ENCODE peak calls at places on chromosome 18, in eight cellular contexts. X is heart left ventricle, O is tibial nerve, C is K562, A is GM12878, B is A549, V is breast epithelium, Q is ovary. E is an unnamed sample.

GRCh38 chr18:41771971-41772370 is 183.1 kb upstream of the PIK3C3 start:
- DNase-seq in X (no peak), O (no peak), C (no peak), A (no peak), B (no peak), V (no peak), Q (no peak), E (no peak)

GRCh38 chr18:49161627-49162026 is 210.9 kb upstream of the SMAD7 start:
- DNase-seq in X (no peak), O (no peak), C (no peak), A (peak), B (no peak), V (no peak), Q (no peak), E (no peak)

GRCh38 chr18:64692826-64693225 is 543.9 kb upstream of the LINC00305 start:
- DNase-seq in X (no peak), O (no peak), C (no peak), A (no peak), B (no peak), V (no peak), Q (no peak), E (no peak)

GRCh38 chr18:8778824-8779223 is 73.5 kb downstream of the MTCL1 start:
- DNase-seq in X (no peak), O (no peak), C (no peak), A (no peak), B (no peak), V (no peak), Q (no peak), E (no peak)

GRCh38 chr18:28390022-28390421 is 213.1 kb upstream of the CDH2 start:
- DNase-seq in X (no peak), O (no peak), C (no peak), A (no peak), B (no peak), V (no peak), Q (no peak), E (no peak)

GRCh38 chr18:5627756-5628511 is 84.1 kb upstream of the EPB41L3 start:
- DNase-seq in X (no peak), O (no peak), C (no peak), A (no peak), B (no peak), V (no peak), Q (no peak), E (no peak)

GRCh38 chr18:64017870-64018269 is 48.0 kb downstream of the SERPINB8 start:
- DNase-seq in X (no peak), O (no peak), C (no peak), A (no peak), B (peak), V (no peak), Q (no peak), E (no peak)

GRCh38 chr18:38526922-38527321 is 961.3 kb upstream of the CELF4 start:
- DNase-seq in X (no peak), O (no peak), C (no peak), A (no peak), B (no peak), V (no peak), Q (no peak), E (no peak)

GRCh38 chr18:72197598-72197997 is 346.5 kb downstream of the CBLN2 start:
- DNase-seq in X (no peak), O (no peak), C (no peak), A (no peak), B (no peak), V (no peak), Q (no peak), E (no peak)

GRCh38 chr18:48408111-48408726 is 964 bp downstream of the ZBTB7C start:
- DNase-seq in X (peak), O (no peak), C (no peak), A (no peak), B (no peak), V (no peak), Q (peak), E (no peak)

DNA sequence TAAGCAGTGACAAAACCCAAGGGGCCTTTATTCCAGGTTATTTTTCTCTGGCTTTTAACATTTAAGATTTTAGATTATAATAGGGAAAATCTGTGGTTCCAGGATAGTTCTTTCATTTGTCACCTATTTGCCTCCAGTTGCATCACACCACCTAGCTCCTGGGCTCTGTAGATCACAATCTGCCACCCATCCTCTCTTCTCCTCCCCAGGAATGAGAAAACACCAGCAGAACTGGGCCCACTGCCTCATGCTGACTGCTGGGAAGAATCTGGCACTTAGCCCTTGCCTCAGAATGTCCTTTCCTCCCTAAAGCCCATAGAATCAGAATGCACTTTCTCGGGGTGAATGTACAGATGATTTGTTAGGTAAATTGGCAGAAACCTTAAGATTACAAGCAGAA is 72.4 kb downstream of the LRRC30 start:
- DNase-seq in X (no peak), O (no peak), C (no peak), A (no peak), B (no peak), V (no peak), Q (no peak), E (no peak)
- H3K27ac ChIP-seq in X (no peak), O (no peak), C (no peak), A (no peak), B (no peak), V (no peak), Q (no peak), E (no peak)

DNA sequence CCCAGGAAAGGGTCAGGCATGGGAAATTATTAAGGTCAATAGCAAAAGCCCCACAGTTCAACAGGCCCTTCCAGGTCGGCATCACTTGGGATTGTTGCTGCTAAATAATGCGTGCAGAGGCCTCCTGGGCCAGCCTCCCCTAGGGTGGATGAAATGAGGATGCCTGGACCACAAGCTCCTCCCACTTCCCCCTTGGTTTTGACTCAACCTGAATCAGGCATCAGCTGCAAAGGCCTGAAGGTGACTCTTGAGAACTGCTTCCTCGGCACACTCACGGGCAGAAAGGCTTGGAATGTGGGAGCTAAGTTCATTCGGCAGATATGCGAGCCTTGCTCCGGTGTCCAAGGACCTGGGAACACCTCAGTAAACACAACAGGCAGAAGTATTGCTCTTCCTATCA is 69.3 kb downstream of the MBP start:
- DNase-seq in X (no peak), O (no peak), C (no peak), A (peak), B (no peak), V (no peak), Q (no peak), E (no peak)
- TF ChIP-seq POLR2A in X (no peak), O (no peak), C (no peak), A (no peak), B (no peak), V (no peak), Q (no peak), E (no peak)

GRCh38 chr18:46278481-46279465 is 174.6 kb downstream of the HAUS1 start:
- DNase-seq in X (no peak), O (no peak), C (no peak), A (no peak), B (no peak), V (no peak), Q (no peak), E (no peak)
- H3K27ac ChIP-seq in X (no peak), O (no peak), C (no peak), A (no peak), B (no peak), V (no peak), Q (no peak), E (no peak)

GRCh38 chr18:14936313-14936712 is 188.3 kb downstream of the ANKRD30B start:
- DNase-seq in X (no peak), O (no peak), C (no peak), A (no peak), B (no peak), V (no peak), Q (no peak), E (no peak)
- TF ChIP-seq POLR2A in X (no peak), O (no peak), C (no peak), A (no peak), B (no peak), V (no peak), Q (no peak), E (no peak)

DNA sequence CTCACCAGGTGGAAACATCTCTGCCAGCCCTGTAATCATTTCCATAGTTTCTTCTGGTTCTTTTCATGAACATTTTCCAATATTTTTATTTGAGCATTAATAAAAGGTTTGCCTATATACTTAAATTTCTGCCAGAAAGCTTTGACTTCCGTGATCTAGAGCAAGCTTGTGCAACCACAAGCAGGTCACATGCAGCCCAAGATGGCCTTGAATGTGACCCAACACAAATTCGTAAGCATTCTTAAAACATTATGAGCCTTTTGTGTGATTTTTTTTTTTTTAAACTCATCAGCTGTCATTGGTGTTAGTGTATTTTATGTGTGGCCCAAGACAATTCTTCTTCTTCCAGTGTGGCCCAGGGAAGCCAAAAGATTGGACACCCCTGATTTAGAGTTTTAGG is 51.6 kb downstream of the NEDD4L start:
- DNase-seq in X (no peak), O (no peak), C (no peak), A (no peak), B (no peak), V (no peak), Q (peak), E (no peak)
- H3K27ac ChIP-seq in X (no peak), O (peak), C (no peak), A (no peak), B (no peak), V (no peak), Q (no peak), E (no peak)

E was measured in uterus.